ENCODE peak calls at places on chromosomes 7 and 10, in eight cellular contexts. C, R, D, I, F, T, U and E are unnamed samples. For H3K27me3, the result is how much of the 10 kb centered on the place peaks cover.

GRCh38 chr7:135670179-135670578 is 7.9 kb downstream of the STMP1 start:
- DNase-seq in F (no peak), C (no peak), U (no peak), R (no peak), I (no peak), T (no peak), D (no peak), E (no peak)

GRCh38 chr10:90856261-90856660 is 1.6 kb downstream of the HTR7 start:
- DNase-seq in F (no peak), C (no peak), U (no peak), T (no peak), R (no peak), D (no peak), I (no peak), E (no peak)

GRCh38 chr10:114301951-114302710 is 63.1 kb downstream of the VWA2 start:
- DNase-seq in R (peak), C (no peak), F (no peak), D (no peak), T (peak), U (no peak), I (no peak), E (no peak)

GRCh38 chr10:70602665-70603438 is at the start of gene PRF1:
- DNase-seq in U (no peak), I (no peak), R (peak), F (no peak), D (no peak), T (peak), C (no peak), E (peak)

GRCh38 chr7:47483604-47484273 is 98.2 kb downstream of the TNS3 start:
- DNase-seq in C (peak), F (no peak), D (no peak), R (no peak), T (no peak), I (no peak), U (no peak), E (no peak)

GRCh38 chr7:155349601-155350331 is 52.1 kb downstream of the INSIG1 start:
- DNase-seq in C (no peak), T (peak), I (no peak), D (no peak), F (no peak), U (peak), R (peak), E (no peak)

GRCh38 chr7:94160719-94161435 is 156.7 kb upstream of the BET1 start:
- DNase-seq in U (no peak), D (no peak), F (no peak), I (peak), C (no peak), R (no peak), T (no peak), E (peak)

GRCh38 chr10:92074126-92074887 is 150.7 kb downstream of the BTAF1 start:
- DNase-seq in I (peak), U (no peak), F (no peak), R (no peak), C (no peak), T (no peak), D (peak), E (no peak)

GRCh38 chr7:152121432-152121831 is 96.0 kb downstream of the GALNT11 start:
- DNase-seq in C (no peak), D (no peak), I (no peak), U (no peak), R (no peak), F (no peak), T (no peak), E (no peak)

GRCh38 chr7:144468990-144469732 is 65.7 kb upstream of the NOBOX start:
- DNase-seq in R (no peak), I (no peak), D (no peak), C (no peak), T (no peak), U (no peak), F (no peak), E (no peak)

GRCh38 chr7:130853503-130854279 is 119.7 kb upstream of the KLF14 start:
- DNase-seq in I (no peak), C (no peak), D (peak), F (no peak), R (no peak), U (no peak), T (no peak), E (no peak)

GRCh38 chr10:124738441-124738840 is 5.7 kb downstream of the FAM53B start:
- DNase-seq in U (no peak), I (no peak), R (no peak), F (no peak), C (no peak), D (no peak), T (no peak), E (no peak)

DNA sequence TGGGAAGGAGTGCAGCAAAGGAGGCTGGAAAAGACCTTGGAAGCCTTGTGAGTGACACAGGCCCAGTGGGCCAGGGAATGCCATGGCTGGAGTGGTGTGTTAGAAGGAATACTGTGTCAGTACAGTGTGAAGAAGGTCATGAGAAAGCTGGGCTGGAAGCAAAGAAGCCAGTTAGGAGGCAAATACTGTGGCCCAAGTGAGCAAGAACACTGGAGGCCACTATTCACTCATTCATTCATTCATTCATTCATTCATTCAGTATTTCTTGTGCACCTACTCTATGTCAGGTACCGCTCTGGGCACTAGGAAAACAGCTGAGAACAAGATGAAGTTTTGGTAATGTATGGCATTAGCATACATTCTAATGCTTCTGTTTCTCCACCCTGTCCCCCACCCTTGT is 9.6 kb downstream of the CRTAC1 start:
- DNase-seq in D (no peak), R (no peak), C (no peak), U (no peak), T (no peak), F (no peak), I (no peak), E (no peak)
- H3K27me3 ChIP-seq in D (under half), R (under half), C (under half), U (under half), T (under half), F (under half), I (under half), E (under half)

DNA sequence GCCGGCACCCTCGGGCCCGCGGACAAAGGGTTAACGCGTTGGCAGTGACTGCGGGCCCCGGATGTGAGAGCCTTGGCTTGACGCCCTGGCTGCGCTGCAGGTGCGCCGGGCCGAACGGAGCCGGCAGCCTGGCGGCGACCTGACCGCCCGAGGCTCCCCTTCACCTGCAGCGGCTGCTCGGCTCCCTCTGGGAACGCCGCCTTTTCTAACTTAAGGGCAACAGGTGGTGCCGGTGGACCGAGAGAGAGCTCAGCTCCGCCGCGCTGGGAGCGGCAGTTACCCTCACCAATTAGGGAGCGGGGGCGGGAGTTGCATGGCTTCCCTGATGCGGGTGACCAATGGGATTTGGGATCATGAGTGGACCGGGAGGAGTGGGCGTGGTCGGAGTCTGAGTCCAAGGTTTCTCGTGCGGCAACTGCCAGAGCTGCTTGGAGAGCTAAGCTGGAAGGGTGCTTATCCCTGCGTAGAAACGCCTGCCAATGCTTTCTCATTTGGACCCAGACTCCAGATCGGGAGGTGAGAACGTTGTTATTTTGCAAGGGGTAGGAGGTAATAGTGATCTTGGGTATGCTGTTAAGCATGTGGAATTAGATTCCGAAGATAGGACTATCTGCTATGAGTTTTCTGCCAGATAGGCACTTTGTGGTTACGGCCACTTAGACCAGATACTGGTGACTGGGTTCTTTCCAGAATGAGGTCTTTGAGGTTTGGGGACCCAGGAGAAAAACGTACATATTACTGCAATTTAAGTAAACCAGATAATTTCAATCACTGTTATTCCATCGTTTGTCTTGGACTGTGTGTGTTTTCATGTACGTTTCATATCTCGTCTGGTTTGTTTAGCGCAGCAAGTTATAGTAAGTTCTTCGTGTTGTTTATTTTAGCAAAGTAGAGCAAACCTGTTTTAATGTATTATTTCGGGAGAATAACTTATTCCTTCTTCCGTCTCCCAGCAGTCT is at the start of gene ARL4A:
- DNase-seq in T (peak), I (peak), U (peak), R (peak), D (peak), F (peak), C (peak), E (peak)
- H3K4me3 ChIP-seq in T (peak), I (peak), U (peak), R (peak), D (peak), F (peak), C (peak), E (peak)

GRCh38 chr10:63008491-63008890 is 124.6 kb upstream of the NRBF2 start:
- DNase-seq in F (no peak), T (no peak), C (no peak), D (no peak), U (no peak), R (no peak), I (no peak), E (no peak)

GRCh38 chr10:63007112-63007511 is 126.0 kb upstream of the NRBF2 start:
- DNase-seq in F (no peak), I (no peak), D (no peak), T (no peak), C (no peak), U (no peak), R (no peak), E (no peak)

GRCh38 chr10:63005246-63005645 is 127.9 kb upstream of the NRBF2 start:
- DNase-seq in C (no peak), T (no peak), U (no peak), I (no peak), D (no peak), F (no peak), R (no peak), E (no peak)

GRCh38 chr10:63003816-63004453 is 129.2 kb upstream of the NRBF2 start:
- DNase-seq in C (no peak), I (no peak), R (no peak), U (no peak), F (no peak), D (peak), T (no peak), E (no peak)
- TF ChIP-seq CTCF in C (no peak), I (peak), R (peak), U (peak), F (peak), D (peak), T (no peak), E (peak)

GRCh38 chr10:8825611-8826010 is 771.1 kb downstream of the GATA3 start:
- DNase-seq in D (no peak), T (no peak), F (no peak), C (no peak), U (no peak), R (no peak), I (no peak), E (no peak)

GRCh38 chr10:8835453-8836167 is 781.1 kb downstream of the GATA3 start:
- DNase-seq in C (no peak), F (no peak), I (no peak), D (no peak), T (no peak), U (no peak), R (no peak), E (no peak)

GRCh38 chr10:8829592-8829991 is 775.1 kb downstream of the GATA3 start:
- DNase-seq in F (no peak), T (no peak), C (no peak), D (no peak), I (no peak), U (no peak), R (no peak), E (no peak)

GRCh38 chr10:8830876-8831275 is 776.4 kb downstream of the GATA3 start:
- DNase-seq in R (no peak), D (no peak), C (no peak), I (no peak), F (no peak), T (no peak), U (no peak), E (no peak)

DNA sequence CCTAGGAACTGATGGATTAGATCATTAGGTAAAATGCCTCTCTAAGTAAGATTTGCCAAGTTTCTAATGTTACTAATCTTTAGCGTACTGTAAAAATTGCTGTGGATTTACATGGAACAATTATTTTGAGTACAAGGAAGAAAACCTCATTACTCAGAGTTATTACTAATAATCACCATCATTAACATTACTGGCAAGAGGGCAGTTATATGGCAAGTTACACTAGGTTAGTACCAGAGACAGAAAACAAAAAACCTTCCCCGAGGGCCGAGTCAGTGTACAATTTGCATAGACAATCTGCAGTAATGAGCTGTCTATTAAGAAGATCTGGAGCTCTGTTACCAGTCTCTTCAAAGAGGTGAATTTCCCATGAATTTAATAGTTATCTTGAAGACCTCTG is 775.6 kb downstream of the GATA3 start:
- DNase-seq in D (no peak), F (no peak), U (no peak), R (no peak), T (no peak), I (no peak), C (no peak), E (no peak)
- H3K27me3 ChIP-seq in D (under half), F (under half), U (under half), R (under half), T (under half), I (under half), C (under half), E (under half)

DNA sequence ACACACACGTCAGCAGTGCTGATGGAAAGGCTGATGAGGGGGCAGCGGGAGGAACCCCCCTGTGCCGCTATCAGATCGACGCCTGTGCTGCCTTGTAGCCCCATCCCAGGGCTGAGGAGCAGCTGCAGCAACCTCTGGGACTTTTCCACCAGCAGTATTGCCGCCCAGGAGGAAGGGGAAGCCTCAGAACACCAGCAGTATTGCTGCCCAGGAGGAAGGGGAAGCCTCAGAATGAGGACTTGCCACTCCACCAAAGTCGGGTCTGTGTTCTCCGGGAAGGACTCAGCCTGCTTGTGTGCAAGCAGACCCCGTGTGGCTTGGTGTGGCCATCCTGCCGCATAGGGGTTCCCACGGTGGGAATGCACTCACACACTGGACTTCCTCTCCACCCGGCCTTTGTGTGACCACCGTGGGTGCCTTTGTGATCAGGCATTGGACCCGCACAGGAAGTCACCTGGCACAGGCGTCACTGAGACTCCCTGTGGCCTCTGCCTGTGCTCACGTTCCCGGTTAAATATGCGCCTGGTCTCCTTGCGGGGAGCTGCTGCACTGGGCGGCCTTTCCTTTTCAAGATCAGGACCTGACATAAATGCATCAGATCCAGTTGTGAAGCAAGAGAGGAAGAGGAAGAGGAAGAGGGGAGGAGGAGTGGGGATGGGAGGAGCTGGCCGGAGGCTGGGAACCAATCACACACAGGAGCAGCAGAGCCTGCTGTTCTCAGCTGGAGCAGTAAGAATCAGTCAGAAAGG is 248.5 kb downstream of the DNAJB6 start:
- DNase-seq in D (no peak), U (peak), C (no peak), R (peak), I (no peak), F (no peak), T (peak), E (no peak)
- H3K4me3 ChIP-seq in D (no peak), U (no peak), C (no peak), R (no peak), I (no peak), F (no peak), T (no peak), E (no peak)

GRCh38 chr10:16297069-16297468 is 139.7 kb upstream of the PTER start:
- DNase-seq in D (no peak), U (no peak), T (no peak), C (no peak), F (no peak), I (no peak), R (no peak), E (no peak)
- TF ChIP-seq CTCF in D (no peak), U (no peak), T (no peak), C (no peak), F (no peak), I (no peak), R (no peak), E (no peak)

DNA sequence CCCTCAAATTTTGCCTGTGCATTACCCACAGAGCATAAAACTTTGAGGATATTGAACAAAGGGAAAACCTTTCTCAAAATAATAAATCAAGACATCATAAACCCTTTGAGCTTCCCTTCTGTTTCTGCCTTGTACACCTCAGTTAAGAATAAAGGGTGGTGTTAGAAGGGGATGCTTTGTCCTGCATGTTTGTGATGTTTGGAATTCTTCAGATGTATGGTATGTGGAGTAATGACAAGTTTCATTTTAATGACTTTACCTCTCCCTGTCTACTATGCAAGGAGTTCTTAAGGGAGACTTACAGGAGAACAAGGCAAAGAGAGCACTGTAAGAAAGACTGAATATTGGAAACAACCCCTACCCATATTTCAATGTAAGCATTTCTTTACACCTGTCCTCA is 99.2 kb downstream of the HECW1 start:
- DNase-seq in D (no peak), F (no peak), U (no peak), T (no peak), R (no peak), C (no peak), I (no peak), E (no peak)
- H3K27me3 ChIP-seq in D (under half), F (under half), U (under half), T (under half), R (under half), C (under half), I (under half), E (under half)

GRCh38 chr7:5469375-5470166 is 45.9 kb upstream of the TNRC18 start:
- DNase-seq in C (no peak), T (no peak), F (no peak), I (no peak), U (no peak), R (no peak), D (no peak), E (no peak)

GRCh38 chr7:5470167-5470532 is 46.5 kb upstream of the TNRC18 start:
- DNase-seq in R (no peak), F (no peak), D (no peak), C (no peak), T (no peak), I (no peak), U (no peak), E (no peak)

GRCh38 chr7:5467645-5468044 is 44.0 kb upstream of the TNRC18 start:
- DNase-seq in I (no peak), U (no peak), T (no peak), R (no peak), D (no peak), C (no peak), F (no peak), E (no peak)

GRCh38 chr7:5470721-5471311 is 47.2 kb upstream of the TNRC18 start:
- DNase-seq in T (no peak), U (no peak), D (no peak), R (no peak), I (no peak), C (no peak), F (no peak), E (no peak)

DNA sequence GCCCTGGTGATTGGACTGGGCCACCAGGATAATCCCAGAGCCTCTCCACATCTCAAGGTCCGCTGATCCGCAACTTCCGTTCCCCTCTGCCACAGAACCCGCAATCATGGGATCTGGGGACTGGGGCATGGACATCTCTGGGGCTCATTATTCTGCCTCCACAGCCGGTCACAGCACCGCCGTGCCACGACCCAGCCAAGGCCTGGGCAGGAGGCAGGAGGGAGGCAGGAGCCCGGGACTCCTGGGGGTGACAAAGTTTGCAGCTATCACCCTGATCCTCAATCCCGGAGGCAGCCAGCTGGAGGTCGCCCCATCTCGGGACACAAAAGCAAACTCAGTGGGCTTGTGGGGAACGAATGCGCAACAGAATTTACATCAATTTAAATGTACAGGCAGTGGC is 42.9 kb upstream of the TNRC18 start:
- DNase-seq in R (no peak), T (no peak), D (no peak), I (no peak), U (no peak), C (no peak), F (no peak), E (no peak)
- H3K4me3 ChIP-seq in R (no peak), T (no peak), D (no peak), I (no peak), U (no peak), C (no peak), F (no peak), E (no peak)

DNA sequence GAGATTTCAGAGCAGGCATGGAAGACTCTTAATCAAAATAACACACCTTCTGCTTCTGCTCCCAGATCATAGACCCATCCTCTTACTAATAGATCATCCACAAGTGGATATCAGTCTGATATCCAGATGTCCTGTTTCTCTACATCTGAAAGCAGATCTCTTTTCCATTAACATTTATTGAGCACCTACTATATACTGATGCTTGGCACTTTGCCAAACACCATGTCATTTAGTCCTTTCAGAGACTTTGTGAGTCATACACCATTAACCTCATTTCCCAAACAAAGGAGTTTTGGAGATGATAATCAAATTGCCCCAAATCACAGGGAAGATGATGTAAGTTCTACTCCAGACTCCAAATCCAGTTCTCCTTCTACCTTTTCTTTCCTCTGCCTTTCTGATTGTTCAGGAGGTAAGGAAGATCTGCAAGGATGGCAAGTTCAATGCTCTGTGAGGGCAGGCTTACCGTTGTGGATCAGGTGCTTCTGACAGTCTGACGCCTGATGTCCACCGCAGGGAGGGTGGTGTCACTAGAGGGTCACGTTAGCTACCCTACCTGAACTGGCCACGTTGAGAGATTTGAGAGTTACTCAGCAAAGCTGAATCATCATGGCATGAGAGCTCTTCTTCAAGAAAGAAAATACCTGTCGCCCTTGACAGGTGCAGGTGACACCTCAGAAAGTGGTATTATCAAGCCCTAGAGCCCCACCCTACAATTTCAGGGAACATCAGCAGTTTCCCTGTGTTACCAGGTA is 269.6 kb upstream of the ZMIZ1 start:
- DNase-seq in T (no peak), R (no peak), I (no peak), C (no peak), D (no peak), F (no peak), U (no peak), E (no peak)
- TF ChIP-seq CTCF in T (no peak), R (no peak), I (no peak), C (no peak), D (no peak), F (no peak), U (no peak), E (no peak)